ENCODE peak calls at places on chromosome 20, in ten cellular contexts. One of them, this sample, is unnamed.

GRCh38 chr20:51198876-51199523 is 176.1 kb upstream of the KCNG1 start:
- DNase-seq in ELR: no peak
- DNase-seq in AG10803: no peak
- DNase-seq in HS-5: no peak
- DNase-seq in uterus: no peak
- DNase-seq in adrenal gland: no peak
- DNase-seq in neuronal stem cell: no peak
- DNase-seq in GM13976: no peak
- DNase-seq in brain microvascular endothelial cell: no peak
- DNase-seq in aorta: no peak
- DNase-seq in this sample: no peak

GRCh38 chr20:21229163-21229562 is 74.0 kb upstream of the XRN2 start:
- DNase-seq in brain microvascular endothelial cell: no peak
- DNase-seq in ELR: peak; percentile 30
- DNase-seq in neuronal stem cell: no peak
- DNase-seq in adrenal gland: no peak
- DNase-seq in AG10803: peak; percentile 58
- DNase-seq in HS-5: no peak
- DNase-seq in uterus: no peak
- DNase-seq in aorta: no peak
- DNase-seq in GM13976: no peak
- DNase-seq in this sample: no peak

GRCh38 chr20:1333462-1334369 is 4.8 kb upstream of the SDCBP2 start:
- DNase-seq in neuronal stem cell: no peak
- DNase-seq in aorta: no peak
- DNase-seq in HS-5: no peak
- DNase-seq in GM13976: no peak
- DNase-seq in brain microvascular endothelial cell: no peak
- DNase-seq in uterus: no peak
- DNase-seq in ELR: no peak
- DNase-seq in adrenal gland: no peak
- DNase-seq in AG10803: no peak
- DNase-seq in this sample: no peak

GRCh38 chr20:21387528-21387927 is 9.8 kb downstream of the NKX2-4 start:
- DNase-seq in HS-5: no peak
- DNase-seq in GM13976: no peak
- DNase-seq in brain microvascular endothelial cell: no peak
- DNase-seq in AG10803: no peak
- DNase-seq in uterus: no peak
- DNase-seq in aorta: no peak
- DNase-seq in adrenal gland: no peak
- DNase-seq in neuronal stem cell: no peak
- DNase-seq in ELR: no peak
- DNase-seq in this sample: no peak

GRCh38 chr20:57586943-57587277 is 26.0 kb downstream of the PCK1 start:
- DNase-seq in GM13976: no peak
- DNase-seq in ELR: no peak
- DNase-seq in neuronal stem cell: no peak
- DNase-seq in uterus: no peak
- DNase-seq in AG10803: no peak
- DNase-seq in brain microvascular endothelial cell: no peak
- DNase-seq in HS-5: no peak
- DNase-seq in aorta: no peak
- DNase-seq in adrenal gland: no peak
- DNase-seq in this sample: no peak

GRCh38 chr20:25696384-25697131 is at the start of gene ZNF337:
- DNase-seq in aorta: peak; percentile 99
- DNase-seq in adrenal gland: peak; percentile 96
- DNase-seq in GM13976: peak; percentile 94
- DNase-seq in neuronal stem cell: peak; percentile 90
- DNase-seq in uterus: peak; percentile 96
- DNase-seq in HS-5: peak; percentile 85
- DNase-seq in brain microvascular endothelial cell: peak; percentile 95
- DNase-seq in ELR: peak; percentile 97
- DNase-seq in AG10803: peak; percentile 92
- DNase-seq in this sample: peak; percentile 87

GRCh38 chr20:62816031-62816878 is 595 bp upstream of the COL9A3 start:
- DNase-seq in adrenal gland: no peak
- DNase-seq in aorta: no peak
- DNase-seq in brain microvascular endothelial cell: no peak
- DNase-seq in neuronal stem cell: peak; percentile 74
- DNase-seq in uterus: no peak
- DNase-seq in GM13976: no peak
- DNase-seq in AG10803: no peak
- DNase-seq in HS-5: no peak
- DNase-seq in ELR: peak; percentile 41
- DNase-seq in this sample: no peak

GRCh38 chr20:37396520-37397075 is 50.7 kb downstream of the SRC start:
- DNase-seq in aorta: no peak
- DNase-seq in HS-5: no peak
- DNase-seq in neuronal stem cell: peak; percentile 92
- DNase-seq in AG10803: no peak
- DNase-seq in GM13976: no peak
- DNase-seq in uterus: no peak
- DNase-seq in adrenal gland: no peak
- DNase-seq in ELR: no peak
- DNase-seq in brain microvascular endothelial cell: no peak
- DNase-seq in this sample: no peak

GRCh38 chr20:20956586-20956985 is 149.6 kb downstream of the LINC00237 start:
- DNase-seq in uterus: no peak
- DNase-seq in aorta: no peak
- DNase-seq in neuronal stem cell: peak; percentile 29
- DNase-seq in adrenal gland: no peak
- DNase-seq in GM13976: no peak
- DNase-seq in HS-5: no peak
- DNase-seq in brain microvascular endothelial cell: no peak
- DNase-seq in ELR: no peak
- DNase-seq in AG10803: no peak
- DNase-seq in this sample: no peak

GRCh38 chr20:11020712-11021111 is 346.9 kb upstream of the JAG1 start:
- DNase-seq in GM13976: no peak
- DNase-seq in aorta: no peak
- DNase-seq in HS-5: no peak
- DNase-seq in brain microvascular endothelial cell: no peak
- DNase-seq in neuronal stem cell: no peak
- DNase-seq in adrenal gland: no peak
- DNase-seq in ELR: no peak
- DNase-seq in AG10803: no peak
- DNase-seq in uterus: no peak
- DNase-seq in this sample: no peak

GRCh38 chr20:14879020-14879697 is 541.7 kb upstream of the FLRT3 start:
- DNase-seq in neuronal stem cell: no peak
- DNase-seq in GM13976: peak; percentile 21
- DNase-seq in AG10803: peak; percentile 68
- DNase-seq in brain microvascular endothelial cell: peak; percentile 12
- DNase-seq in uterus: no peak
- DNase-seq in adrenal gland: no peak
- DNase-seq in ELR: peak; percentile 22
- DNase-seq in HS-5: peak; percentile 81
- DNase-seq in aorta: no peak
- DNase-seq in this sample: no peak

GRCh38 chr20:43409041-43409913 is 48.4 kb upstream of the SRSF6 start:
- DNase-seq in adrenal gland: no peak
- DNase-seq in GM13976: no peak
- DNase-seq in neuronal stem cell: peak; percentile 38
- DNase-seq in uterus: no peak
- DNase-seq in aorta: no peak
- DNase-seq in HS-5: peak; percentile 14
- DNase-seq in ELR: peak; percentile 67
- DNase-seq in AG10803: peak; percentile 59
- DNase-seq in brain microvascular endothelial cell: peak; percentile 36
- DNase-seq in this sample: no peak

GRCh38 chr20:59785986-59786753 is 147.3 kb downstream of the SYCP2 start:
- DNase-seq in aorta: peak; percentile 41
- DNase-seq in GM13976: peak; percentile 8
- DNase-seq in ELR: no peak
- DNase-seq in AG10803: no peak
- DNase-seq in uterus: no peak
- DNase-seq in brain microvascular endothelial cell: no peak
- DNase-seq in HS-5: no peak
- DNase-seq in neuronal stem cell: no peak
- DNase-seq in adrenal gland: no peak
- DNase-seq in this sample: no peak

GRCh38 chr20:24529032-24529431 is 59.6 kb downstream of the SYNDIG1 start:
- DNase-seq in GM13976: no peak
- DNase-seq in HS-5: no peak
- DNase-seq in ELR: no peak
- DNase-seq in adrenal gland: no peak
- DNase-seq in neuronal stem cell: no peak
- DNase-seq in uterus: no peak
- DNase-seq in aorta: no peak
- DNase-seq in brain microvascular endothelial cell: no peak
- DNase-seq in AG10803: no peak
- DNase-seq in this sample: no peak

GRCh38 chr20:59751075-59751711 is 146.9 kb downstream of the PHACTR3 start:
- DNase-seq in adrenal gland: peak; percentile 66
- DNase-seq in neuronal stem cell: peak; percentile 60
- DNase-seq in brain microvascular endothelial cell: peak; percentile 50
- DNase-seq in HS-5: no peak
- DNase-seq in ELR: peak; percentile 27
- DNase-seq in GM13976: peak; percentile 91
- DNase-seq in aorta: peak; percentile 90
- DNase-seq in AG10803: peak; percentile 79
- DNase-seq in uterus: peak; percentile 50
- DNase-seq in this sample: peak; percentile 73

GRCh38 chr20:37534401-37535157 is 6.9 kb upstream of the BLCAP start:
- DNase-seq in neuronal stem cell: peak; percentile 83
- DNase-seq in AG10803: peak; percentile 80
- DNase-seq in uterus: no peak
- DNase-seq in brain microvascular endothelial cell: peak; percentile 86
- DNase-seq in HS-5: peak; percentile 83
- DNase-seq in GM13976: peak; percentile 79
- DNase-seq in ELR: peak; percentile 87
- DNase-seq in adrenal gland: peak; percentile 61
- DNase-seq in aorta: no peak
- DNase-seq in this sample: peak; percentile 54

GRCh38 chr20:4192378-4193048 is 177.2 kb upstream of the RNF24 start:
- DNase-seq in GM13976: no peak
- DNase-seq in AG10803: peak; percentile 24
- DNase-seq in adrenal gland: no peak
- DNase-seq in ELR: peak; percentile 30
- DNase-seq in uterus: no peak
- DNase-seq in brain microvascular endothelial cell: peak; percentile 7
- DNase-seq in neuronal stem cell: no peak
- DNase-seq in aorta: no peak
- DNase-seq in HS-5: no peak
- DNase-seq in this sample: no peak

GRCh38 chr20:10306440-10307358 is 88.1 kb downstream of the SNAP25 start:
- DNase-seq in uterus: no peak
- DNase-seq in ELR: peak; percentile 88
- DNase-seq in brain microvascular endothelial cell: peak; percentile 71
- DNase-seq in GM13976: no peak
- DNase-seq in HS-5: peak; percentile 90
- DNase-seq in aorta: no peak
- DNase-seq in adrenal gland: no peak
- DNase-seq in AG10803: peak; percentile 73
- DNase-seq in neuronal stem cell: no peak
- DNase-seq in this sample: no peak